ENCODE peak calls at places on chromosome 5, in five cellular contexts. N is foreskin fibroblast; K is stimulated activated CD4-positive, alpha-beta T cell treated with anti-CD3 and anti-CD28 coated beads, TNF-alpha, amount 100 ng/mL, for 4 hours; W is AG20443; P is A549. V is an unnamed sample.

GRCh38 chr5:178205010-178205748 is 846 bp downstream of the HNRNPAB start:
- DNase-seq in K (peak), W (peak), P (peak), N (peak), V (peak)

GRCh38 chr5:150302301-150303069 is at the start of gene ARSI:
- DNase-seq in N (peak), P (peak), W (peak), K (no peak), V (peak)

GRCh38 chr5:154176191-154176590 is 14.3 kb upstream of the GALNT10 start:
- DNase-seq in N (peak), P (no peak), K (no peak), W (no peak), V (no peak)

GRCh38 chr5:75057551-75057950 is 5.2 kb upstream of the GCNT4 start:
- DNase-seq in P (no peak), W (no peak), K (no peak), N (no peak), V (no peak)

GRCh38 chr5:78806544-78806943 is 158.0 kb upstream of the LHFPL2 start:
- DNase-seq in W (peak), N (peak), K (no peak), P (no peak), V (no peak)

GRCh38 chr5:137582218-137582617 is 83.1 kb upstream of the SPOCK1 start:
- DNase-seq in P (no peak), K (no peak), W (no peak), N (peak), V (no peak)

GRCh38 chr5:103475629-103476240 is 86.9 kb downstream of the NUDT12 start:
- DNase-seq in K (no peak), N (peak), W (peak), P (peak), V (no peak)

GRCh38 chr5:106380736-106381135 is 1290.0 kb downstream of the EFNA5 start:
- DNase-seq in P (no peak), W (peak), K (no peak), N (peak), V (no peak)

GRCh38 chr5:137498736-137499505 is at the start of gene SPOCK1:
- DNase-seq in W (peak), K (peak), P (peak), N (peak), V (peak)

GRCh38 chr5:18517641-18518380 is 883.6 kb downstream of the TAF11L14 start:
- DNase-seq in N (no peak), W (no peak), K (no peak), P (no peak), V (no peak)

GRCh38 chr5:178318893-178319292 is 86.3 kb upstream of the PHYKPL start:
- DNase-seq in K (no peak), N (no peak), W (no peak), P (no peak), V (no peak)

GRCh38 chr5:174626521-174626920 is 97.9 kb upstream of the MSX2 start:
- DNase-seq in N (no peak), P (no peak), K (no peak), W (no peak), V (no peak)

GRCh38 chr5:66343370-66344071 is 199.4 kb downstream of the SREK1 start:
- DNase-seq in K (no peak), N (no peak), W (no peak), P (no peak), V (no peak)

GRCh38 chr5:156934450-156935211 is 28.4 kb downstream of the TIMD4 start:
- DNase-seq in N (peak), W (peak), K (no peak), P (peak), V (no peak)

GRCh38 chr5:133582971-133583370 is 29.4 kb downstream of the FSTL4 start:
- DNase-seq in W (no peak), K (no peak), N (no peak), P (no peak), V (no peak)

GRCh38 chr5:72951850-72952468 is 3.9 kb upstream of the FCHO2 start:
- DNase-seq in K (no peak), W (peak), P (peak), N (peak), V (peak)